ENCODE peak calls at places on chromosomes 3 and 15, in five cellular contexts. D, C, G, L and B are unnamed samples.

GRCh38 chr15:29616512-29616911 is 205.8 kb downstream of the TJP1 start:
- DNase-seq in D (no peak), C (no peak), G (no peak), L (peak; percentile 6), B (no peak)

GRCh38 chr15:49815937-49816336 is 195.1 kb downstream of the DTWD1 start:
- DNase-seq in D (no peak), C (no peak), G (peak; percentile 53), L (no peak), B (peak; percentile 4)

GRCh38 chr3:98554580-98554979 is 22.8 kb downstream of the GPR15 start:
- DNase-seq in D (no peak), C (no peak), G (no peak), L (no peak), B (no peak)

GRCh38 chr3:100183608-100184125 is 69.4 kb upstream of the FILIP1L start:
- DNase-seq in D (no peak), C (no peak), G (no peak), L (no peak), B (no peak)

GRCh38 chr3:51393096-51393495 is 2.0 kb downstream of the RBM15B start:
- DNase-seq in D (no peak), C (no peak), G (no peak), L (no peak), B (no peak)

GRCh38 chr15:56913241-56913640 is 5.2 kb upstream of the TCF12 start:
- DNase-seq in D (no peak), C (no peak), G (peak; percentile 42), L (no peak), B (no peak)

GRCh38 chr15:63374686-63375520 is 6.7 kb downstream of the CA12 start:
- DNase-seq in D (peak; percentile 73), C (no peak), G (peak; percentile 81), L (peak; percentile 84), B (no peak)

GRCh38 chr3:56314842-56315241 is 153.4 kb downstream of the ERC2 start:
- DNase-seq in D (no peak), C (no peak), G (peak; percentile 75), L (no peak), B (no peak)

GRCh38 chr3:10632741-10633140 is 127.4 kb upstream of the ATP2B2 start:
- DNase-seq in D (no peak), C (no peak), G (no peak), L (no peak), B (no peak)

GRCh38 chr15:25797035-25797434 is 66.1 kb downstream of the ATP10A start:
- DNase-seq in D (no peak), C (no peak), G (no peak), L (no peak), B (no peak)

GRCh38 chr3:157438371-157438735 is 1.7 kb downstream of the PTX3 start:
- DNase-seq in D (no peak), C (no peak), G (peak; percentile 42), L (peak; percentile 46), B (no peak)

GRCh38 chr3:184737063-184737462 is 25.2 kb upstream of the MAGEF1 start:
- DNase-seq in D (no peak), C (no peak), G (no peak), L (no peak), B (no peak)

GRCh38 chr3:50297384-50297775 is 1.8 kb downstream of the HYAL3 start:
- DNase-seq in D (no peak), C (no peak), G (no peak), L (no peak), B (no peak)

GRCh38 chr3:7779331-7779730 is 722.3 kb upstream of the LMCD1 start:
- DNase-seq in D (no peak), C (no peak), G (peak; percentile 54), L (no peak), B (no peak)

GRCh38 chr3:133573629-133574194 is at the start of gene CDV3:
- DNase-seq in D (no peak), C (no peak), G (no peak), L (no peak), B (no peak)

GRCh38 chr15:55403531-55403930 is 4.6 kb downstream of the CCPG1 start:
- DNase-seq in D (peak; percentile 49), C (no peak), G (peak; percentile 62), L (peak; percentile 61), B (peak; percentile 44)

GRCh38 chr15:65611888-65612615 is 1.1 kb upstream of the INTS14 start:
- DNase-seq in D (no peak), C (no peak), G (no peak), L (peak; percentile 5), B (no peak)

GRCh38 chr3:195761503-195762248 is 40.9 kb downstream of the MUC20 start:
- DNase-seq in D (no peak), C (no peak), G (no peak), L (no peak), B (no peak)

GRCh38 chr15:61318802-61319201 is 89.7 kb upstream of the RORA start:
- DNase-seq in D (no peak), C (no peak), G (no peak), L (no peak), B (no peak)

GRCh38 chr3:56753206-56753605 is 48.5 kb downstream of the ARHGEF3 start:
- DNase-seq in D (no peak), C (no peak), G (peak; percentile 69), L (no peak), B (peak; percentile 44)

GRCh38 chr15:70447927-70448698 is 315.2 kb downstream of the UACA start:
- DNase-seq in D (no peak), C (no peak), G (no peak), L (no peak), B (no peak)

GRCh38 chr3:189258261-189258660 is 86.5 kb downstream of the TPRG1 start:
- DNase-seq in D (no peak), C (no peak), G (no peak), L (no peak), B (no peak)

GRCh38 chr3:196422976-196423781 is 9.0 kb downstream of the UBXN7 start:
- DNase-seq in D (no peak), C (no peak), G (peak; percentile 11), L (peak; percentile 36), B (no peak)

DNA sequence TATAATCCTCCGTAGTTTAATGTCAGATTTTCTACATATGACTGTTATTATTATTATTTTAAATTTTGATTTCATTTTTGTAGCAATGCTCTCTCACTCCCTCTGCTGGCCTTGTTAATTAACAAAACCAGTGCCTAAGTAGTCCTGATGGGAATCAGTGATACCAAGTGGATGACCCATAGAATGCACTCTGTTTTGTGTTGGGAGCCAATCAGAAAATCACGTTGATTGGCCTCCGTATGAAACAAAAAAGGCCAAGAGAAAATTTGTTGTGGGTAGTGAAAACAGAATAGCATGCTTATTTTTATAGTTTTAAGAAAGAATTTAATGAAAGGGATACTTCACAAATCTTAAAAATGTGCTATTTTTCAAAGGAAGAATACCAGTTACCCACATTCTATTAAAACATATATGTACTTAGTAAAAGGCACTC is 34.4 kb upstream of the MEIS2 start:
- DNase-seq in D (peak; percentile 43), C (no peak), G (peak; percentile 72), L (peak; percentile 53), B (no peak)
- TF ChIP-seq CTCF in D (peak; percentile 70), C (peak; percentile 75), G (peak; percentile 79), L (peak; percentile 42), B (peak; percentile 44)

GRCh38 chr3:139772539-139773500 is 95.0 kb upstream of the NMNAT3 start:
- DNase-seq in D (no peak), C (no peak), G (peak; percentile 54), L (no peak), B (no peak)
- TF ChIP-seq CTCF in D (no peak), C (no peak), G (no peak), L (no peak), B (no peak)

GRCh38 chr15:79025201-79025600 is 65.4 kb downstream of the RASGRF1 start:
- DNase-seq in D (no peak), C (no peak), G (no peak), L (no peak), B (no peak)
- TF ChIP-seq CTCF in D (peak; percentile 17), C (no peak), G (no peak), L (no peak), B (peak; percentile 38)

DNA sequence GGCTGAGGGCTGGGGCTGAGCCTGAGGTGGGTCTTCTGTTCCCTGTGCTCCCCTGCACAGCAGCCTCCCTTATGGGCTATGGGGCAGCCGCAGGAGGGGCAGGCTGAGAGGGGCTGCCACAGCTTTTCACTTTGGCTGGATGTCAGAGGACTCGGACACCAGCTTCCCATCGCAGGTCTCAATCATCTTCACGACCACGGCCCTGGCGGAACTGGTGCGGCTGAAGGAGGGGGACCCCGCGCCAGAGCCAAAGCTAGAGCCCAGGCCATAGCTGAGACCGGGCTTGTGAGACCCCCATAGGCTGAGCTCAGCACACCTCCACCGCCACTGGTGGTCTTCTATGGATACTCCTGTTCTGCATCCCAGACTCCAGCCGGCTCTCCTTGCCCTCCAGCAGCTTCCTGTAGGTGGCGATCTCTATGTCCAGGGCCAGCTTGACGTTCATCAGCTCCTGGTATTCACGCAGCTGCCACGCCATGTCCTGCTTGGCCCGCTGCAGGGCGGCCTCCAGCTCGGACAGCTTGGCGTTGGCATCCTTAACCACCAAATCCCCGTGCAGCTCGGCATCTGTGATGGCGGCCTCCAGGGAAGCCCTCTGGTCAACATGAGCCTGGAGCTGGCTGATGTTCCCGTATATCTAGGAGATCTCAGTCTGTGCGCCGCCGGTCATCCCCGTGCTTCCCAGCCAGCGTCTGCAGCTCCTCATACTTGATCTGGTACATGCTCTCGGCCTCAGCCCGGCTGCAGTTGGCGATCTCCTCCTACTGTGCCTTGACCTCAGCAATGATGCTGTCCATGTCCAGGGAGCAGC is 181.7 kb upstream of the SYNPR start:
- DNase-seq in D (no peak), C (no peak), G (no peak), L (no peak), B (no peak)
- TF ChIP-seq CTCF in D (no peak), C (no peak), G (no peak), L (no peak), B (no peak)

GRCh38 chr15:93870583-93870982 is 360.8 kb upstream of the MCTP2 start:
- DNase-seq in D (no peak), C (no peak), G (no peak), L (no peak), B (no peak)
- TF ChIP-seq CTCF in D (no peak), C (no peak), G (no peak), L (no peak), B (no peak)

GRCh38 chr3:62723636-62724217 is 151.5 kb downstream of the CADPS start:
- DNase-seq in D (no peak), C (no peak), G (no peak), L (no peak), B (no peak)
- TF ChIP-seq CTCF in D (no peak), C (no peak), G (no peak), L (no peak), B (no peak)

GRCh38 chr3:14921034-14921616 is 26.3 kb upstream of the NR2C2 start:
- DNase-seq in D (peak; percentile 90), C (peak; percentile 51), G (peak; percentile 92), L (peak; percentile 96), B (peak; percentile 38)
- TF ChIP-seq CTCF in D (peak; percentile 95), C (peak; percentile 91), G (peak; percentile 92), L (peak; percentile 93), B (peak; percentile 99)

DNA sequence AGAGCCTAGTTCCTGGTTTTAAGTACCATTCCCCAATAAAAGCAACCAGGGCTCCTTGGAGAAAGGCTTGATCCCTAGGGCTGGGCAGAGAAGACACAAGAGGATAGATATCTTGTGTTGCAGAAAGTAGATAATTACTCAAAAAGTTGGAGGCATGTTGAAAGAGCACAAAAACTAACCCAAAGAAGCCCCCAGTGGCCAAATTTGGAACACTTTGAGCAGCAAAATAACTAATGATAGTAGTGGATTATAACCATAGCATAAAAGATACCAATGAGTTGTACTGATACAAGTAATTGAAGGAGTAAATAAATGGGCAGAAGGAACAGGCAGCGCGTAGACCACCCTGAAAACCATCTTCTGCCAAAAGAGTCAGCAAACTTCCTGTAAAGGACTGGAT is 12.0 kb downstream of the EXOSC7 start:
- DNase-seq in D (peak; percentile 43), C (no peak), G (no peak), L (no peak), B (no peak)
- TF ChIP-seq CTCF in D (peak; percentile 50), C (peak; percentile 45), G (peak; percentile 58), L (peak; percentile 37), B (peak; percentile 49)